ENCODE peak calls at places on chromosomes 5 and 9, in six cellular contexts. F, U, M, Q, I and H are unnamed samples.

GRCh38 chr5:68554566-68555279 is 339.2 kb downstream of the PIK3R1 start:
- DNase-seq in F (no peak), U (no peak), M (peak; percentile 86), Q (no peak), I (peak; percentile 87), H (no peak)

GRCh38 chr5:141657937-141658545 is 6.8 kb upstream of the FCHSD1 start:
- DNase-seq in F (no peak), U (no peak), M (peak; percentile 95), Q (peak; percentile 65), I (no peak), H (no peak)

GRCh38 chr5:9766581-9766980 is 136.4 kb upstream of the TAS2R1 start:
- DNase-seq in F (no peak), U (no peak), M (peak; percentile 76), Q (no peak), I (no peak), H (no peak)

GRCh38 chr5:167244583-167244982 is 1046.9 kb upstream of the WWC1 start:
- DNase-seq in F (no peak), U (no peak), M (no peak), Q (no peak), I (no peak), H (no peak)

GRCh38 chr5:14906628-14907027 is 35.0 kb upstream of the ANKH start:
- DNase-seq in F (no peak), U (no peak), M (no peak), Q (no peak), I (no peak), H (no peak)

GRCh38 chr5:120297621-120298020 is 166.5 kb upstream of the PRR16 start:
- DNase-seq in F (no peak), U (no peak), M (no peak), Q (no peak), I (no peak), H (no peak)

GRCh38 chr5:124439609-124440008 is 306.8 kb downstream of the ZNF608 start:
- DNase-seq in F (no peak), U (no peak), M (no peak), Q (no peak), I (no peak), H (no peak)

GRCh38 chr5:71887680-71888079 is 168.6 kb downstream of the CARTPT start:
- DNase-seq in F (peak; percentile 52), U (no peak), M (peak; percentile 85), Q (peak; percentile 92), I (no peak), H (no peak)

GRCh38 chr9:88682431-88682831 is 147.5 kb downstream of the NXNL2 start:
- DNase-seq in F (no peak), U (no peak), M (no peak), Q (no peak), I (no peak), H (no peak)

GRCh38 chr9:131361202-131361833 is 32.6 kb upstream of the PRRC2B start:
- DNase-seq in F (no peak), U (peak; percentile 6), M (peak; percentile 18), Q (peak; percentile 61), I (no peak), H (no peak)

GRCh38 chr5:45060686-45061085 is 251.9 kb downstream of the MRPS30 start:
- DNase-seq in F (no peak), U (no peak), M (no peak), Q (no peak), I (no peak), H (no peak)

GRCh38 chr5:149760700-149761187 is 30.6 kb downstream of the PPARGC1B start:
- DNase-seq in F (no peak), U (no peak), M (no peak), Q (no peak), I (no peak), H (peak; percentile 38)